ENCODE peak calls at places on chromosomes 11 and 22, in nine cellular contexts. M, R, E, I, J, V, B, Y and A are unnamed samples.

GRCh38 chr11:77503006-77503405 is 29.1 kb upstream of the PAK1 start:
- DNase-seq in E (no peak), I (no peak), Y (no peak), B (no peak), M (peak), J (no peak), V (no peak), R (no peak), A (no peak)

GRCh38 chr22:35330258-35330861 is 30.7 kb downstream of the TOM1 start:
- DNase-seq in Y (no peak), J (no peak), M (no peak), R (peak), V (no peak), E (peak), B (peak), I (peak), A (peak)

GRCh38 chr11:24093410-24093809 is 403.4 kb upstream of the LUZP2 start:
- DNase-seq in M (peak), E (no peak), R (no peak), J (no peak), V (no peak), Y (no peak), I (no peak), B (no peak), A (no peak)

GRCh38 chr22:23226497-23226850 is 46.2 kb downstream of the BCR start:
- DNase-seq in E (no peak), R (no peak), I (no peak), B (no peak), M (no peak), Y (no peak), J (no peak), V (no peak), A (no peak)

GRCh38 chr22:36680038-36680437 is 23.5 kb downstream of the CACNG2 start:
- DNase-seq in J (no peak), Y (no peak), E (no peak), M (no peak), V (no peak), R (no peak), I (no peak), B (no peak), A (no peak)

GRCh38 chr11:14132312-14132711 is 169.8 kb downstream of the SPON1 start:
- DNase-seq in Y (no peak), I (no peak), B (no peak), R (no peak), M (peak), E (no peak), V (no peak), J (no peak), A (peak)

GRCh38 chr11:122186439-122187080 is 70.5 kb upstream of the BLID start:
- DNase-seq in I (peak), E (no peak), J (no peak), R (no peak), M (no peak), Y (no peak), B (peak), V (peak), A (no peak)

GRCh38 chr11:12685229-12685628 is 11.0 kb downstream of the TEAD1 start:
- DNase-seq in B (no peak), I (no peak), R (no peak), V (no peak), Y (no peak), M (no peak), J (no peak), E (no peak), A (no peak)

GRCh38 chr11:7899418-7899817 is 31.6 kb downstream of the OR10A6 start:
- DNase-seq in J (no peak), I (no peak), V (no peak), Y (no peak), M (no peak), B (no peak), R (no peak), E (no peak), A (no peak)

GRCh38 chr22:33007485-33007884 is 50.7 kb downstream of the SYN3 start:
- DNase-seq in R (no peak), V (no peak), Y (no peak), J (no peak), E (no peak), I (no peak), B (no peak), M (no peak), A (no peak)

GRCh38 chr11:15714641-15715399 is 600.1 kb downstream of the INSC start:
- DNase-seq in B (no peak), Y (no peak), I (no peak), R (no peak), J (no peak), V (no peak), E (no peak), M (no peak), A (no peak)

GRCh38 chr11:106457727-106458126 is 380.3 kb downstream of the AASDHPPT start:
- DNase-seq in E (no peak), V (no peak), R (no peak), I (no peak), B (no peak), M (no peak), J (no peak), Y (no peak), A (no peak)

GRCh38 chr11:122742350-122742749 is 86.8 kb downstream of the UBASH3B start:
- DNase-seq in I (no peak), R (no peak), M (no peak), Y (no peak), E (no peak), B (no peak), J (no peak), V (no peak), A (no peak)

GRCh38 chr22:20536590-20537324 is 29.3 kb downstream of the MED15 start:
- DNase-seq in I (no peak), J (no peak), M (peak), Y (no peak), R (no peak), E (peak), B (no peak), V (no peak), A (no peak)

GRCh38 chr22:20436309-20437252 is 1.0 kb downstream of the SCARF2 start:
- DNase-seq in I (no peak), B (peak), Y (no peak), E (peak), R (no peak), J (no peak), V (no peak), M (peak), A (no peak)

GRCh38 chr11:55707029-55707428 is 45.0 kb downstream of the OR4C6 start:
- DNase-seq in B (peak), V (no peak), J (peak), R (no peak), E (no peak), I (no peak), Y (no peak), M (peak), A (no peak)

GRCh38 chr11:1567052-1567720 is 4.9 kb downstream of the DUSP8 start:
- DNase-seq in M (no peak), E (peak), V (no peak), R (no peak), J (no peak), I (no peak), Y (peak), B (no peak), A (no peak)

GRCh38 chr22:25853078-25853477 is 111.1 kb downstream of the MYO18B start:
- DNase-seq in J (no peak), R (no peak), Y (no peak), I (no peak), E (no peak), M (no peak), V (no peak), B (no peak), A (no peak)

GRCh38 chr11:128772814-128773213 is 78.9 kb downstream of the FLI1 start:
- DNase-seq in R (peak), I (peak), E (peak), B (peak), M (no peak), Y (no peak), V (no peak), J (no peak), A (peak)

GRCh38 chr11:102950622-102951081 is 4.9 kb downstream of the MMP13 start:
- DNase-seq in J (no peak), V (no peak), R (no peak), I (no peak), B (no peak), M (no peak), Y (no peak), E (no peak), A (no peak)

GRCh38 chr11:92330114-92330513 is 105.5 kb downstream of the FAT3 start:
- DNase-seq in R (no peak), Y (no peak), B (no peak), J (no peak), M (peak), I (no peak), E (no peak), V (no peak), A (no peak)

GRCh38 chr11:67293090-67293489 is 4.0 kb downstream of the ANKRD13D start:
- DNase-seq in Y (no peak), E (no peak), I (no peak), J (no peak), B (peak), R (no peak), M (no peak), V (no peak), A (no peak)

GRCh38 chr11:61922539-61922938 is 5.2 kb upstream of the RAB3IL1 start:
- DNase-seq in J (no peak), V (no peak), R (peak), I (peak), Y (no peak), B (no peak), M (peak), E (no peak), A (peak)

GRCh38 chr11:32087602-32088001 is 3.3 kb upstream of the RCN1 start:
- DNase-seq in E (no peak), Y (no peak), J (no peak), B (no peak), I (no peak), V (no peak), R (no peak), M (no peak), A (no peak)

GRCh38 chr11:33775832-33776231 is 1.5 kb upstream of the FBXO3 start:
- DNase-seq in B (no peak), R (no peak), I (no peak), M (no peak), V (no peak), Y (no peak), E (no peak), J (peak), A (no peak)

GRCh38 chr11:72144807-72145565 is 9.5 kb downstream of the FOLR3 start:
- DNase-seq in I (no peak), E (no peak), Y (no peak), J (no peak), V (no peak), R (no peak), M (no peak), B (no peak), A (no peak)

GRCh38 chr22:37241351-37242142 is 2.5 kb downstream of the RAC2 start:
- DNase-seq in J (no peak), Y (no peak), V (no peak), I (peak), R (peak), B (no peak), M (peak), E (peak), A (peak)

GRCh38 chr11:27616711-27617110 is 83.5 kb downstream of the BDNF start:
- DNase-seq in B (no peak), Y (no peak), I (no peak), M (no peak), V (no peak), E (no peak), R (no peak), J (no peak), A (no peak)

GRCh38 chr22:41935015-41935908 is 8.7 kb upstream of the TNFRSF13C start:
- DNase-seq in V (no peak), Y (no peak), I (no peak), R (no peak), B (no peak), M (no peak), E (peak), J (no peak), A (no peak)

GRCh38 chr11:67031791-67032561 is 9.0 kb downstream of the SYT12 start:
- DNase-seq in Y (no peak), J (no peak), V (no peak), M (no peak), B (no peak), I (no peak), R (no peak), E (no peak), A (no peak)

GRCh38 chr11:93500759-93501158 is 42.4 kb downstream of the SMCO4 start:
- DNase-seq in R (no peak), E (no peak), J (no peak), V (no peak), M (no peak), I (no peak), B (no peak), Y (no peak), A (no peak)

GRCh38 chr22:48253573-48253972 is 1491.1 kb downstream of the TBC1D22A start:
- DNase-seq in E (peak), B (no peak), I (no peak), J (no peak), R (no peak), Y (no peak), M (no peak), V (no peak), A (no peak)

GRCh38 chr22:27114186-27114585 is 456.8 kb downstream of the MIAT start:
- DNase-seq in E (no peak), V (no peak), M (no peak), J (no peak), I (no peak), B (no peak), R (no peak), Y (no peak), A (no peak)

GRCh38 chr11:103202048-103202651 is 92.9 kb downstream of the DYNC2H1 start:
- DNase-seq in R (no peak), Y (no peak), E (no peak), M (peak), J (no peak), I (no peak), V (peak), B (peak), A (no peak)

GRCh38 chr11:125592305-125593112 is at the start of gene STT3A:
- DNase-seq in M (peak), J (peak), V (peak), B (peak), R (peak), I (peak), E (peak), Y (peak), A (peak)
- TF ChIP-seq POLR2AphosphoS5 in M (peak), J (peak), V (peak), B (peak), R (peak), I (peak), E (peak), Y (peak), A (peak)

GRCh38 chr22:50444663-50445062 is 30.2 kb downstream of the SBF1 start:
- DNase-seq in E (no peak), B (peak), M (no peak), V (peak), R (peak), I (no peak), J (no peak), Y (no peak), A (peak)
- TF ChIP-seq POLR2AphosphoS5 in E (no peak), B (no peak), M (no peak), V (peak), R (no peak), I (no peak), J (no peak), Y (no peak), A (no peak)

DNA sequence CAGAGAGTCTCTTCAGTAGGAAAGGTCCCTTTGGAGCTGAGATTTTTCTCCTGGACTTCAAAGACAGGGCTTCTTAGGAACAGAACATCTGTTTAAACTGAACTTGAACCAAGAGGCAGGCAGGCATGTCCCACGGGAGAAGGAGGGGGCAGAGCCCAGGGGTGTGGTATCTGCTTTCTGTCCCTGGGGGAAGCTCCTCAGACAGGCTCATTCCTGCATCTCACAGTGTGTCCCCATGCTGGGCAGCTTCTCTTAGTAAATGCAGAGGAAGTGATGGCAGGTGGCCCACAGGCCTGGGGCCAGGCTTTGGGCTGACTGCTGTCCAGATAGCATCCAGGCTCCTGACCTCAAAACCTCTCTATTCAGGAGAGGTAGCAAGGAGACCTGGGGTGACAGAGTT is 47.4 kb downstream of the TSPAN18 start:
- DNase-seq in M (no peak), R (peak), J (no peak), E (peak), V (no peak), I (no peak), Y (no peak), B (peak), A (peak)
- TF ChIP-seq POLR2AphosphoS5 in M (no peak), R (no peak), J (no peak), E (no peak), V (no peak), I (no peak), Y (no peak), B (no peak), A (no peak)

GRCh38 chr22:31947296-31947695 is 3.0 kb downstream of the YWHAH start:
- DNase-seq in J (no peak), E (no peak), B (peak), I (peak), R (no peak), V (no peak), M (no peak), Y (no peak), A (peak)

GRCh38 chr22:31950226-31950625 is 5.9 kb downstream of the YWHAH start:
- DNase-seq in M (no peak), V (no peak), Y (no peak), I (no peak), R (no peak), B (no peak), E (peak), J (no peak), A (no peak)

GRCh38 chr22:31945971-31946680 is 1.8 kb downstream of the YWHAH start:
- DNase-seq in Y (no peak), M (no peak), E (peak), R (no peak), V (no peak), I (peak), B (peak), J (no peak), A (no peak)

GRCh38 chr22:31945478-31945815 is 1.1 kb downstream of the YWHAH start:
- DNase-seq in R (no peak), J (no peak), Y (no peak), E (no peak), B (no peak), M (no peak), I (no peak), V (no peak), A (peak)

DNA sequence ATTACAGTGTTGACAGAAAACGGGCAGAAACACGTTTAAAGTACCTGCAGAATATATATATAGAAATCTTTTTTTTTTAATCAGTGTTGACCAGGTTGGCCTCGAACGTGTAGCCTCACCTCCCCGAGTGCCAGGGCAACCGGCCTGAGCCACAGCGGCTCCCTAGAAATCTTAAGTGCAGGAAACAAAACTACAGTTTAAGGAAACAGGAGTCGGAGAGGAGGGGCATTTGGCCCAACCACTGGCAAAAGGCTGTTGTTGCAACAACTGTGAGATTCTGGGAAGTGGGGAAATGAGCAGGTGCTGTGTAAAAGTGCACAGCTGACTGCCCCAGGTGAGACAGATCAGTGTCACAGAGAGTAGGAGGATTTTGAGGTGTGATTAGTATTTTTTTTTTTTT is 3.7 kb downstream of the YWHAH start:
- DNase-seq in I (no peak), V (no peak), R (no peak), E (peak), M (no peak), Y (no peak), B (no peak), J (no peak), A (no peak)
- TF ChIP-seq POLR2AphosphoS5 in I (no peak), V (no peak), R (no peak), E (no peak), M (no peak), Y (no peak), B (no peak), J (no peak), A (no peak)

GRCh38 chr11:57072640-57073039 is 83.9 kb downstream of the OR5AK2 start:
- DNase-seq in R (no peak), I (no peak), Y (no peak), E (no peak), B (peak), V (peak), M (no peak), J (no peak), A (no peak)

GRCh38 chr11:57073121-57073520 is 84.4 kb downstream of the OR5AK2 start:
- DNase-seq in V (no peak), B (no peak), M (no peak), J (no peak), E (no peak), Y (no peak), I (no peak), R (no peak), A (no peak)

GRCh38 chr11:57069942-57070341 is 81.2 kb downstream of the OR5AK2 start:
- DNase-seq in I (no peak), E (no peak), M (no peak), R (no peak), Y (no peak), J (no peak), B (no peak), V (no peak), A (no peak)

GRCh38 chr11:57071829-57072228 is 83.1 kb downstream of the OR5AK2 start:
- DNase-seq in Y (no peak), B (peak), V (no peak), J (no peak), R (no peak), I (no peak), M (no peak), E (no peak), A (no peak)
- TF ChIP-seq POLR2AphosphoS5 in Y (no peak), B (no peak), V (no peak), J (no peak), R (no peak), I (no peak), M (no peak), E (no peak), A (no peak)

GRCh38 chr11:113141010-113141409 is 173.4 kb upstream of the TTC12 start:
- DNase-seq in E (no peak), M (peak), Y (no peak), R (no peak), V (no peak), I (no peak), J (no peak), B (no peak), A (no peak)
- TF ChIP-seq POLR2AphosphoS5 in E (no peak), M (no peak), Y (no peak), R (no peak), V (no peak), I (no peak), J (no peak), B (no peak), A (no peak)

DNA sequence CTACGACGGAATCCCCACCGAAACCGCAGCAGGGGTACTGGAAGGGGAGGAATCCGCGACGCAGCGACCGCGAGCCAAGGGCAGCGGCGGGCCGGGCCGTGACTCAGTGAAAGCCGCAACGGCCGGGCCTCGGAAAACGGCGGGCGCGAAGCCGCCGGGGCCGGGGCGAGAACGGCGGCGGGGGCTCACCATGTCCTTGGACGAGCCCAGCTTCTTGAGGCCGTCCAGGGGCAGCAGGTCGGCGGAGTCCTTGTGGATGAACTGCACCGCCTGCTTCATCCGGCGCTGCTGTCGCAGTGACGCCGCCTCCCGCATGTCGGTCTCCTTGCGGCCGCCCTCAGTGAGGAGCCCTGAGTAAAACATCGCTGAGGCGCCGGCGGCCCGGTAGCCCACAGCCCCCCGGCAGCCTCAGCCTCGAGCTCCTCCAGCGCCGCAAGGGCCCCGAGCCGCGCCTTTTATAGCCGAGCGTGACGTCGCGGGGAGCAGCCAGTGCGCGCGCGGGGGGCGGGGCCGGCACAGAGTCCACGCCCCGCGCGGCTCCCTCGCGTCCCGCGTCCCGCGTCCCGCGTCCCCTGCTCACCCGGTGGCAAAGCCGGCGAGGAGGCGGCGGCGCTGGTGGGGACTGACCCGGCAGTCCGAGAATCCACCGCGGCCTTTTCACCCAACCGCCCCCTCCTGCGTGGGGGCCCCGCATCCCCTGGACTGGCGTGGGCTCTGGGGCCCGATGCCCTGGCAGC is at the start of gene NRIP3:
- DNase-seq in E (peak), R (peak), M (peak), Y (peak), B (peak), J (no peak), V (no peak), I (peak), A (peak)
- TF ChIP-seq POLR2AphosphoS5 in E (peak), R (no peak), M (no peak), Y (no peak), B (peak), J (no peak), V (no peak), I (peak), A (peak)